ENCODE peak calls at places on chromosomes 12 and 14, in nine cellular contexts. I, V, X, B, O, H, Z, C and N are unnamed samples.

GRCh38 chr14:91253795-91254323 is 9.4 kb upstream of the GPR68 start:
- DNase-seq in I (no peak), H (no peak), Z (no peak), X (no peak), C (no peak), V (no peak), O (no peak), B (no peak), N (no peak)

GRCh38 chr14:104424406-104425072 is 155.0 kb upstream of the C14orf180 start:
- DNase-seq in V (no peak), B (no peak), C (no peak), Z (no peak), H (no peak), O (no peak), X (no peak), I (no peak), N (no peak)

GRCh38 chr12:127628655-127629054 is 638.3 kb upstream of the TMEM132C start:
- DNase-seq in C (no peak), B (peak), V (no peak), I (no peak), Z (peak), O (no peak), H (no peak), X (no peak), N (no peak)

GRCh38 chr12:120744922-120745493 is 19.4 kb downstream of the ACADS start:
- DNase-seq in I (no peak), V (no peak), O (no peak), X (no peak), Z (no peak), C (no peak), B (no peak), H (no peak), N (no peak)

GRCh38 chr12:27014859-27015729 is 910 bp upstream of the TM7SF3 start:
- DNase-seq in V (no peak), Z (no peak), O (no peak), I (peak), C (no peak), B (no peak), H (no peak), X (no peak), N (no peak)

GRCh38 chr14:91315844-91316267 is 71.4 kb upstream of the GPR68 start:
- DNase-seq in Z (no peak), C (peak), X (no peak), O (no peak), H (peak), V (no peak), I (no peak), B (no peak), N (no peak)

GRCh38 chr12:21849878-21850277 is 75.4 kb upstream of the KCNJ8 start:
- DNase-seq in H (no peak), I (no peak), O (no peak), B (no peak), Z (no peak), X (no peak), C (no peak), V (no peak), N (no peak)

GRCh38 chr12:1937481-1938224 is 19.2 kb upstream of the CACNA2D4 start:
- DNase-seq in Z (no peak), B (no peak), C (no peak), O (no peak), X (no peak), H (no peak), I (no peak), V (no peak), N (no peak)

GRCh38 chr12:5201554-5202243 is 158.0 kb downstream of the KCNA5 start:
- DNase-seq in V (peak), Z (peak), C (no peak), H (no peak), X (no peak), I (no peak), O (no peak), B (no peak), N (peak)

GRCh38 chr12:51000245-51000644 is 25.9 kb downstream of the SLC11A2 start:
- DNase-seq in O (no peak), C (no peak), H (no peak), Z (no peak), X (no peak), B (no peak), I (peak), V (peak), N (no peak)

GRCh38 chr12:123614531-123614930 is 12.6 kb downstream of the DDX55 start:
- DNase-seq in C (no peak), Z (no peak), X (no peak), V (no peak), O (peak), H (no peak), I (no peak), B (no peak), N (no peak)

GRCh38 chr14:75879031-75879430 is 102.8 kb downstream of the TGFB3 start:
- DNase-seq in O (peak), X (no peak), H (no peak), Z (no peak), V (peak), C (no peak), B (no peak), I (peak), N (no peak)

GRCh38 chr12:32907898-32908476 is 11.4 kb upstream of the PKP2 start:
- DNase-seq in V (no peak), X (no peak), H (no peak), B (no peak), I (no peak), Z (no peak), O (no peak), C (no peak), N (no peak)

GRCh38 chr12:106118-106561 is 39.6 kb downstream of the IQSEC3 start:
- DNase-seq in V (no peak), O (no peak), Z (peak), H (peak), C (no peak), B (no peak), X (no peak), I (no peak), N (no peak)

GRCh38 chr14:59507752-59508103 is 23.4 kb downstream of the JKAMP start:
- DNase-seq in C (no peak), X (no peak), B (no peak), H (no peak), Z (no peak), I (peak), V (no peak), O (no peak), N (no peak)

GRCh38 chr12:78226763-78227162 is 396.1 kb downstream of the NAV3 start:
- DNase-seq in O (no peak), B (no peak), Z (no peak), C (no peak), H (no peak), V (no peak), I (no peak), X (no peak), N (no peak)

GRCh38 chr12:53078425-53079225 is 565 bp downstream of the SPRYD3 start:
- DNase-seq in X (no peak), O (no peak), Z (no peak), B (no peak), V (no peak), H (peak), C (no peak), I (peak), N (no peak)

GRCh38 chr12:123721245-123721644 is 9.1 kb downstream of the ATP6V0A2 start:
- DNase-seq in V (no peak), Z (no peak), O (no peak), I (no peak), X (no peak), H (no peak), C (no peak), B (no peak), N (no peak)

GRCh38 chr14:89279649-89280232 is 137.3 kb downstream of the FOXN3 start:
- DNase-seq in Z (no peak), C (no peak), O (no peak), B (no peak), X (no peak), I (no peak), H (no peak), V (no peak), N (no peak)

GRCh38 chr12:124730455-124730932 is 133.2 kb downstream of the SCARB1 start:
- DNase-seq in O (peak), Z (no peak), V (no peak), X (peak), H (no peak), I (peak), B (no peak), C (no peak), N (no peak)

GRCh38 chr12:28563926-28564325 is 373.7 kb downstream of the CCDC91 start:
- DNase-seq in I (peak), O (peak), X (no peak), C (no peak), V (peak), B (peak), Z (no peak), H (no peak), N (no peak)

GRCh38 chr12:6450869-6451347 is 934 bp upstream of the TAPBPL start:
- DNase-seq in V (no peak), H (no peak), C (no peak), O (no peak), Z (no peak), B (no peak), I (no peak), X (no peak), N (no peak)

GRCh38 chr12:26465419-26466097 is 270.2 kb downstream of the SSPN start:
- DNase-seq in B (no peak), Z (no peak), C (no peak), O (peak), H (no peak), I (no peak), X (no peak), V (no peak), N (no peak)

GRCh38 chr12:50099302-50100008 is 4.4 kb upstream of the GPD1 start:
- DNase-seq in O (no peak), Z (no peak), X (no peak), C (no peak), H (no peak), B (no peak), I (peak), V (no peak), N (no peak)

GRCh38 chr14:68230941-68231717 is 411.6 kb downstream of the RAD51B start:
- DNase-seq in O (peak), H (no peak), B (no peak), I (peak), Z (no peak), X (no peak), V (peak), C (no peak), N (no peak)

GRCh38 chr12:69779928-69780327 is 41.3 kb downstream of the RAB3IP start:
- DNase-seq in V (peak), I (peak), C (no peak), X (peak), O (peak), H (peak), Z (peak), B (peak), N (peak)

GRCh38 chr14:101740981-101741380 is 20.5 kb upstream of the PPP2R5C start:
- DNase-seq in I (no peak), O (no peak), X (no peak), V (no peak), C (no peak), H (no peak), Z (no peak), B (no peak), N (no peak)

GRCh38 chr12:83261998-83262397 is 575.3 kb downstream of the TMTC2 start:
- DNase-seq in C (no peak), Z (no peak), X (no peak), V (no peak), I (no peak), B (no peak), H (peak), O (no peak), N (no peak)

GRCh38 chr14:92553456-92553855 is 39.9 kb downstream of the RIN3 start:
- DNase-seq in Z (no peak), C (no peak), O (peak), B (no peak), V (peak), I (no peak), H (no peak), X (no peak), N (no peak)